ENCODE peak calls at places on chromosomes 16 and 17, in nine cellular contexts. X is transverse colon; E is GM04503; R is stimulated activated CD8-positive, alpha-beta memory T cell treated with anti-CD3 and anti-CD28 coated beads, Interleukin-12 subunit alpha, Interleukin-12 subunit beta, amount 100 ng/mL, for 4 hours; I is effector memory CD8-positive, alpha-beta T cell; Y is islet precursor cell; F is heart right ventricle; B is stimulated activated naive CD8-positive, alpha-beta T cell treated with anti-CD3 and anti-CD28 coated beads, Interleukin-15, Interleukin-2, amounts not matched to agents 100 U/mL and 50 U/mL, for 24 hours; L is IMR-90. W is an unnamed sample.

GRCh38 chr16:58931436-58931835 is 197.3 kb upstream of the GOT2 start:
- DNase-seq in X (no peak), E (no peak), R (no peak), I (no peak), Y (no peak), F (no peak), B (no peak), L (no peak), W (no peak)

GRCh38 chr16:10964891-10965326 is 20.5 kb downstream of the CLEC16A start:
- DNase-seq in X (no peak), E (no peak), R (no peak), I (peak), Y (no peak), F (no peak), B (peak), L (no peak), W (no peak)

GRCh38 chr16:66274335-66275110 is 92.0 kb upstream of the CDH5 start:
- DNase-seq in X (no peak), E (no peak), R (no peak), I (no peak), Y (peak), F (no peak), B (no peak), L (peak), W (peak)

GRCh38 chr17:48012151-48012520 is 25.5 kb downstream of the COPZ2 start:
- DNase-seq in X (peak), E (no peak), R (peak), I (peak), Y (peak), F (peak), B (peak), L (no peak), W (peak)

GRCh38 chr17:28018439-28019070 is 23.9 kb upstream of the NLK start:
- DNase-seq in X (no peak), E (no peak), R (no peak), I (no peak), Y (no peak), F (peak), B (no peak), L (peak), W (peak)

GRCh38 chr17:60421273-60422161 is 772 bp upstream of the CHCT1 start:
- DNase-seq in X (peak), E (no peak), R (peak), I (peak), Y (peak), F (peak), B (peak), L (peak), W (peak)

GRCh38 chr16:69273009-69273408 is 38.1 kb upstream of the VPS4A start:
- DNase-seq in X (no peak), E (no peak), R (no peak), I (no peak), Y (no peak), F (no peak), B (no peak), L (peak), W (peak)

GRCh38 chr17:7237761-7238417 is 1.4 kb downstream of the PHF23 start:
- DNase-seq in X (peak), E (no peak), R (peak), I (peak), Y (peak), F (peak), B (peak), L (peak), W (peak)